ENCODE peak calls at places on chromosomes 4 and X, in four cellular contexts. One of them, this sample, is unnamed. For H3K36me3 and H3K4me1, the result is how much of the 10 kb centered on the place peaks cover.

GRCh38 chrX:136318895-136319597 is 18.3 kb downstream of the ADGRG4 start:
- DNase-seq in neural progenitor cell: no peak
- DNase-seq in colonic mucosa: no peak
- DNase-seq in lung: no peak
- DNase-seq in this sample: no peak

GRCh38 chr4:66357316-66357715 is 687.0 kb upstream of the EPHA5 start:
- DNase-seq in neural progenitor cell: no peak
- DNase-seq in colonic mucosa: no peak
- DNase-seq in lung: no peak
- DNase-seq in this sample: peak

GRCh38 chrX:21276736-21277433 is 97.3 kb upstream of the CNKSR2 start:
- DNase-seq in neural progenitor cell: no peak
- DNase-seq in colonic mucosa: no peak
- DNase-seq in lung: no peak
- DNase-seq in this sample: no peak

GRCh38 chrX:19986531-19986930 is 4.3 kb downstream of the BCLAF3 start:
- DNase-seq in neural progenitor cell: no peak
- DNase-seq in colonic mucosa: no peak
- DNase-seq in lung: no peak
- DNase-seq in this sample: no peak

GRCh38 chr4:74603186-74603585 is 158.2 kb downstream of the AREG start:
- DNase-seq in neural progenitor cell: no peak
- DNase-seq in colonic mucosa: no peak
- DNase-seq in lung: no peak
- DNase-seq in this sample: no peak

GRCh38 chrX:70087857-70088256 is 25.6 kb downstream of the OTUD6A start:
- DNase-seq in neural progenitor cell: no peak
- DNase-seq in colonic mucosa: no peak
- DNase-seq in lung: no peak
- DNase-seq in this sample: peak

GRCh38 chr4:70515342-70516245 is 2.8 kb upstream of the AMTN start:
- DNase-seq in neural progenitor cell: no peak
- DNase-seq in colonic mucosa: no peak
- DNase-seq in lung: no peak
- DNase-seq in this sample: no peak

GRCh38 chrX:154597221-154597620 is 12.3 kb downstream of the CTAG1A start:
- DNase-seq in neural progenitor cell: no peak
- DNase-seq in colonic mucosa: no peak
- DNase-seq in lung: no peak
- DNase-seq in this sample: no peak

GRCh38 chr4:54230479-54231418 is 1.7 kb downstream of the PDGFRA start:
- DNase-seq in neural progenitor cell: peak
- DNase-seq in colonic mucosa: peak
- DNase-seq in lung: no peak
- DNase-seq in this sample: no peak

GRCh38 chr4:35182451-35182850 is 1061.9 kb downstream of the ARAP2 start:
- DNase-seq in neural progenitor cell: no peak
- DNase-seq in colonic mucosa: no peak
- DNase-seq in lung: no peak
- DNase-seq in this sample: no peak

GRCh38 chrX:48475295-48475694 is 704 bp upstream of the FTSJ1 start:
- DNase-seq in neural progenitor cell: no peak
- DNase-seq in colonic mucosa: peak
- DNase-seq in lung: no peak
- DNase-seq in this sample: no peak

GRCh38 chr4:15013585-15013984 is 11.3 kb downstream of the CPEB2 start:
- DNase-seq in neural progenitor cell: no peak
- DNase-seq in colonic mucosa: no peak
- DNase-seq in lung: no peak
- DNase-seq in this sample: no peak

GRCh38 chr4:137203601-137204000 is 328.7 kb downstream of the PCDH18 start:
- DNase-seq in neural progenitor cell: no peak
- DNase-seq in colonic mucosa: no peak
- DNase-seq in lung: no peak
- DNase-seq in this sample: no peak

GRCh38 chrX:152861116-152861515 is 30.3 kb downstream of the NSDHL start:
- DNase-seq in neural progenitor cell: no peak
- DNase-seq in colonic mucosa: no peak
- DNase-seq in lung: no peak
- DNase-seq in this sample: no peak

GRCh38 chr4:1033840-1034551 is 22.6 kb downstream of the FGFRL1 start:
- DNase-seq in neural progenitor cell: no peak
- DNase-seq in colonic mucosa: no peak
- DNase-seq in lung: no peak
- DNase-seq in this sample: peak

GRCh38 chrX:21638311-21638710 is 19.8 kb downstream of the KLHL34 start:
- DNase-seq in neural progenitor cell: no peak
- DNase-seq in colonic mucosa: no peak
- DNase-seq in lung: no peak
- DNase-seq in this sample: no peak

GRCh38 chr4:3523146-3523627 is 9.0 kb downstream of the LRPAP1 start:
- DNase-seq in neural progenitor cell: no peak
- DNase-seq in colonic mucosa: no peak
- DNase-seq in lung: no peak
- DNase-seq in this sample: no peak

GRCh38 chr4:155572106-155572703 is 94.4 kb upstream of the GUCY1A1 start:
- DNase-seq in neural progenitor cell: peak
- DNase-seq in colonic mucosa: no peak
- DNase-seq in lung: no peak
- DNase-seq in this sample: no peak

GRCh38 chr4:25029479-25030282 is 1.1 kb downstream of the LGI2 start:
- DNase-seq in neural progenitor cell: no peak
- DNase-seq in colonic mucosa: no peak
- DNase-seq in lung: no peak
- DNase-seq in this sample: no peak

GRCh38 chrX:136193771-136194170 is 46.4 kb downstream of the FHL1 start:
- DNase-seq in neural progenitor cell: no peak
- DNase-seq in colonic mucosa: no peak
- DNase-seq in lung: no peak
- DNase-seq in this sample: no peak

GRCh38 chr4:3702084-3702521 is 64.1 kb upstream of the ADRA2C start:
- DNase-seq in neural progenitor cell: no peak
- DNase-seq in colonic mucosa: no peak
- DNase-seq in lung: no peak
- DNase-seq in this sample: no peak

GRCh38 chrX:132488819-132489255 is at the start of gene MBNL3:
- DNase-seq in neural progenitor cell: peak
- DNase-seq in colonic mucosa: peak
- DNase-seq in lung: peak
- DNase-seq in this sample: peak

GRCh38 chrX:149248073-149248625 is 257.0 kb downstream of the IDS start:
- DNase-seq in neural progenitor cell: no peak
- DNase-seq in colonic mucosa: no peak
- DNase-seq in lung: no peak
- DNase-seq in this sample: no peak

GRCh38 chr4:47485047-47485692 is at the start of gene ATP10D:
- DNase-seq in neural progenitor cell: peak
- DNase-seq in colonic mucosa: peak
- DNase-seq in lung: peak
- DNase-seq in this sample: peak

GRCh38 chr4:139144161-139144859 is 32.7 kb downstream of the ELF2 start:
- DNase-seq in neural progenitor cell: peak
- DNase-seq in colonic mucosa: peak
- DNase-seq in lung: peak
- DNase-seq in this sample: peak

GRCh38 chr4:2254665-2255500 is 7.0 kb downstream of the MXD4 start:
- DNase-seq in neural progenitor cell: no peak
- DNase-seq in colonic mucosa: peak
- DNase-seq in lung: peak
- DNase-seq in this sample: no peak

GRCh38 chrX:78327370-78328048 is at the start of gene CYSLTR1:
- DNase-seq in neural progenitor cell: peak
- DNase-seq in colonic mucosa: no peak
- DNase-seq in lung: no peak
- DNase-seq in this sample: no peak

GRCh38 chrX:2452317-2452784 is 48.4 kb downstream of the DHRSX start:
- DNase-seq in neural progenitor cell: no peak
- DNase-seq in colonic mucosa: no peak
- DNase-seq in lung: no peak
- DNase-seq in this sample: no peak

GRCh38 chr4:140571620-140572019 is 2.9 kb upstream of the UCP1 start:
- DNase-seq in neural progenitor cell: no peak
- DNase-seq in colonic mucosa: no peak
- DNase-seq in lung: no peak
- DNase-seq in this sample: no peak

GRCh38 chrX:108642273-108642628 is 94.1 kb downstream of the IRS4 start:
- DNase-seq in neural progenitor cell: no peak
- DNase-seq in colonic mucosa: no peak
- DNase-seq in lung: no peak
- DNase-seq in this sample: no peak

GRCh38 chr4:102725229-102725628 is 35.5 kb downstream of the MANBA start:
- DNase-seq in neural progenitor cell: no peak
- DNase-seq in colonic mucosa: no peak
- DNase-seq in lung: no peak
- DNase-seq in this sample: no peak

GRCh38 chr4:113610542-113610941 is 151.0 kb downstream of the CAMK2D start:
- DNase-seq in neural progenitor cell: no peak
- DNase-seq in colonic mucosa: no peak
- DNase-seq in lung: no peak
- DNase-seq in this sample: no peak

GRCh38 chrX:9197231-9197630 is 163.3 kb upstream of the FAM9B start:
- DNase-seq in neural progenitor cell: no peak
- DNase-seq in colonic mucosa: no peak
- DNase-seq in lung: no peak
- DNase-seq in this sample: peak

GRCh38 chr4:184756399-184756798 is 22.5 kb upstream of the CENPU start:
- DNase-seq in neural progenitor cell: no peak
- DNase-seq in colonic mucosa: no peak
- DNase-seq in lung: no peak
- DNase-seq in this sample: no peak

GRCh38 chrX:103517246-103517645 is 2.0 kb downstream of the RAB40A start:
- DNase-seq in neural progenitor cell: no peak
- DNase-seq in colonic mucosa: no peak
- DNase-seq in lung: no peak
- DNase-seq in this sample: no peak

GRCh38 chr4:48832571-48832970 is 1.7 kb downstream of the OCIAD1 start:
- DNase-seq in neural progenitor cell: no peak
- DNase-seq in colonic mucosa: no peak
- DNase-seq in lung: no peak
- DNase-seq in this sample: peak

GRCh38 chrX:45743081-45743533 is 542.4 kb upstream of the DIPK2B start:
- DNase-seq in neural progenitor cell: no peak
- DNase-seq in colonic mucosa: no peak
- DNase-seq in lung: no peak
- DNase-seq in this sample: peak

DNA sequence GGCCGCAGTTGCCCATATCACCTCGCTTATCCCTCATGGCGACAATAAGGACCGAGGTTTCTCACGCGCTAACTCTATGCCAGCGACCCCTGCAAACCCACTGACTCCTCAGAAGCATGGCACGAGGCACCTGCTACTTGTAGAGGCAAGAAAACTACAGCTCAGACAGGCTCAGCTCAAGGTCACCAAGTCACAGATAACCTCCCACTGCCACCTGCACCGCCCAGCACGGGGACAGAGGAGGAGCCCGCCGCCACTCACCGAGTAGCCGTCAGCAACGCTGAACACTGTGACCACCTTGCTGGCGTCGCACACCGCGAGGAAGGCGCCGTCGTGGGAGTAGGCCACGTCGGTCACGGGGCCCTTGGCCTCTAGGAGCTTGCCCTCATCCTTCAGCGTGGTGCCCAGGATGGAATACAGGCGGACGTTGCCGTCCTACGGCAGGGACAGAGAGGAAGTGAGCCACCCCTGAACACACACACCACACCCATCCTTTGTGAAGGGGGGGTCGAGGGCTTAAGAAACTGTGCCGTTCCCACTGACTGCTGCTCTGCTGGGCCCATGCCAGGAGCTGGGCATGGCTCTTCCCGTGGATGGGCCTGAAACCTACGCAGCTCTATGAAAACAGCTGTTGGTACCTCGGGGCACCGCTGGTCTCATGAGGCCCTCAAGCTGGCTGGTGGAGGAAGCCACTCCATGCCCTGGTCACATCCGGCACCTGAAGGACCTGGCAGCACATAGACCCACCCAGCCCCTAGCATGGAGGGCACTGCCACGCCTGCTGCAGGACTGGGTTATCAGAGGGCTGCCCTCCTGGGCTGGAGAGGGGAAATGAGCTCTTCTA is 38.9 kb downstream of the WDR1 start:
- DNase-seq in neural progenitor cell: no peak
- DNase-seq in colonic mucosa: peak
- DNase-seq in lung: no peak
- DNase-seq in this sample: no peak
- H3K36me3 ChIP-seq in neural progenitor cell: under half
- H3K36me3 ChIP-seq in colonic mucosa: half or more
- H3K36me3 ChIP-seq in lung: half or more
- H3K36me3 ChIP-seq in this sample: half or more

DNA sequence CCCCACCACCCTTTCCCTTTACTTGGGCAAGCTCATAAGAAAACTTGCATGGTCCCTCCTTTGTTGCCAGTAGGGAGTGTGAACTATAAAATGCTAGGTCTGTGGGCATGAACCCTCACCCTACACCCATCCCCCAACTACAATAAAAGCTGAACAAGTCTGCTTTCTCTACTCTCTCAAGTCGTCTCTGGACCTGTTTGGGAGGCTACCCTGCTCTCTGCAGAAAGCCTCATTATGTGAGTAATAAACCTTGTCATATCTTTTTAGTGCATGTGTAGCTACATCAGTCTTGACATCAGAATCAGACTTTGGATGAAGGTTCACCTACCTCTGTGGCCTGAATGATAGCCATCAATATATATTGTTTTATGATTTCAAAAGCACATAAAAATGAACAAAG is 155.4 kb upstream of the FAM241A start:
- DNase-seq in neural progenitor cell: no peak
- DNase-seq in colonic mucosa: peak
- DNase-seq in lung: no peak
- DNase-seq in this sample: no peak
- H3K4me1 ChIP-seq in neural progenitor cell: under half
- H3K4me1 ChIP-seq in colonic mucosa: under half
- H3K4me1 ChIP-seq in lung: under half
- H3K4me1 ChIP-seq in this sample: under half

GRCh38 chr4:152719856-152720556 is 40.2 kb upstream of the TMEM154 start:
- DNase-seq in neural progenitor cell: no peak
- DNase-seq in colonic mucosa: no peak
- DNase-seq in lung: no peak
- DNase-seq in this sample: no peak
- H3K27ac ChIP-seq in neural progenitor cell: no peak
- H3K27ac ChIP-seq in colonic mucosa: no peak
- H3K27ac ChIP-seq in lung: peak
- H3K27ac ChIP-seq in this sample: no peak

GRCh38 chr4:122836941-122837340 is 10.3 kb downstream of the FGF2 start:
- DNase-seq in neural progenitor cell: no peak
- DNase-seq in colonic mucosa: no peak
- DNase-seq in lung: no peak
- DNase-seq in this sample: no peak
- H3K36me3 ChIP-seq in neural progenitor cell: under half
- H3K36me3 ChIP-seq in colonic mucosa: under half
- H3K36me3 ChIP-seq in lung: under half
- H3K36me3 ChIP-seq in this sample: under half

DNA sequence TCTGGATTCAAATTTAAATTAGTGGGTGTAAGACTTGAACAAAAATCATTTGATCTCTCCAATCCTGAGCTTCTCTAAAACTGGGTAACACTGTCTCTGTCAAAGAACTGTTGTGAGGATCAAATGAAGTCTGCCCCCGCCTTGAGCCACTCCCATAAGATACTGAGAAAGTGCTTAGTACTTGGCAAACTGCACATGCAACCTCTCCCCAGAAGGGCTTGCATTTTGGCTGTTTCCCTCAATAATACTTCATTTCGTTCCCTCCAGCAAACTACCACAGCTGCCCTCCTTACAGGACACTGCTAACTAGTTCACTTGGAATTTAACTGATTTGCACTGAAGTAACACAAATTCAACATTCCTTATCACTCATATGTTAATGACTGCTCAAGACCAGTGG is 79.8 kb downstream of the APBB2 start:
- DNase-seq in neural progenitor cell: no peak
- DNase-seq in colonic mucosa: no peak
- DNase-seq in lung: no peak
- DNase-seq in this sample: no peak
- H3K4me1 ChIP-seq in neural progenitor cell: under half
- H3K4me1 ChIP-seq in colonic mucosa: under half
- H3K4me1 ChIP-seq in lung: under half
- H3K4me1 ChIP-seq in this sample: under half